ENCODE peak calls at places on chromosomes 1 and 21, in six cellular contexts. One of them, this sample, is unnamed.

GRCh38 chr1:24920155-24920925 is 9.7 kb downstream of the RUNX3 start:
- DNase-seq in upper lobe of right lung: no peak
- DNase-seq in fibroblast of pulmonary artery: peak
- DNase-seq in BJ: no peak
- DNase-seq in neural crest cell: no peak
- DNase-seq in CD4-positive, alpha-beta T cell: no peak
- DNase-seq in this sample: peak

GRCh38 chr1:159935719-159936283 is 9.6 kb downstream of the IGSF9 start:
- DNase-seq in upper lobe of right lung: no peak
- DNase-seq in fibroblast of pulmonary artery: no peak
- DNase-seq in BJ: no peak
- DNase-seq in neural crest cell: no peak
- DNase-seq in CD4-positive, alpha-beta T cell: no peak
- DNase-seq in this sample: no peak

GRCh38 chr1:174556392-174556791 is 108.6 kb downstream of the GPR52 start:
- DNase-seq in upper lobe of right lung: no peak
- DNase-seq in fibroblast of pulmonary artery: no peak
- DNase-seq in BJ: no peak
- DNase-seq in neural crest cell: no peak
- DNase-seq in CD4-positive, alpha-beta T cell: no peak
- DNase-seq in this sample: no peak

GRCh38 chr1:206895837-206896242 is 1.4 kb upstream of the IL24 start:
- DNase-seq in upper lobe of right lung: no peak
- DNase-seq in fibroblast of pulmonary artery: peak
- DNase-seq in BJ: peak
- DNase-seq in neural crest cell: no peak
- DNase-seq in CD4-positive, alpha-beta T cell: no peak
- DNase-seq in this sample: peak

GRCh38 chr1:228154685-228155571 is 5.2 kb downstream of the GJC2 start:
- DNase-seq in upper lobe of right lung: peak
- DNase-seq in fibroblast of pulmonary artery: no peak
- DNase-seq in BJ: no peak
- DNase-seq in neural crest cell: no peak
- DNase-seq in CD4-positive, alpha-beta T cell: no peak
- DNase-seq in this sample: no peak

GRCh38 chr21:41318218-41318617 is 1.6 kb downstream of the FAM3B start:
- DNase-seq in upper lobe of right lung: no peak
- DNase-seq in fibroblast of pulmonary artery: no peak
- DNase-seq in BJ: no peak
- DNase-seq in neural crest cell: no peak
- DNase-seq in CD4-positive, alpha-beta T cell: no peak
- DNase-seq in this sample: no peak

GRCh38 chr1:27598902-27599528 is 4.9 kb downstream of the AHDC1 start:
- DNase-seq in upper lobe of right lung: no peak
- DNase-seq in fibroblast of pulmonary artery: peak
- DNase-seq in BJ: no peak
- DNase-seq in neural crest cell: no peak
- DNase-seq in CD4-positive, alpha-beta T cell: peak
- DNase-seq in this sample: peak

GRCh38 chr1:202270871-202271326 is 70.8 kb downstream of the UBE2T start:
- DNase-seq in upper lobe of right lung: no peak
- DNase-seq in fibroblast of pulmonary artery: no peak
- DNase-seq in BJ: no peak
- DNase-seq in neural crest cell: no peak
- DNase-seq in CD4-positive, alpha-beta T cell: no peak
- DNase-seq in this sample: no peak

GRCh38 chr1:197799271-197799670 is 24.0 kb upstream of the DENND1B start:
- DNase-seq in upper lobe of right lung: no peak
- DNase-seq in fibroblast of pulmonary artery: peak
- DNase-seq in BJ: no peak
- DNase-seq in neural crest cell: no peak
- DNase-seq in CD4-positive, alpha-beta T cell: no peak
- DNase-seq in this sample: peak

GRCh38 chr1:118303534-118303933 is 118.5 kb upstream of the SPAG17 start:
- DNase-seq in upper lobe of right lung: no peak
- DNase-seq in fibroblast of pulmonary artery: no peak
- DNase-seq in BJ: no peak
- DNase-seq in neural crest cell: no peak
- DNase-seq in CD4-positive, alpha-beta T cell: no peak
- DNase-seq in this sample: no peak
- TF ChIP-seq CTCF in upper lobe of right lung: no peak
- TF ChIP-seq CTCF in fibroblast of pulmonary artery: no peak
- TF ChIP-seq CTCF in BJ: no peak
- TF ChIP-seq CTCF in neural crest cell: no peak
- TF ChIP-seq CTCF in CD4-positive, alpha-beta T cell: no peak
- TF ChIP-seq CTCF in this sample: no peak

GRCh38 chr1:91278754-91279153 is 125.9 kb downstream of the HFM1 start:
- DNase-seq in upper lobe of right lung: no peak
- DNase-seq in fibroblast of pulmonary artery: peak
- DNase-seq in BJ: no peak
- DNase-seq in neural crest cell: no peak
- DNase-seq in CD4-positive, alpha-beta T cell: no peak
- DNase-seq in this sample: peak
- TF ChIP-seq CTCF in upper lobe of right lung: peak
- TF ChIP-seq CTCF in fibroblast of pulmonary artery: peak
- TF ChIP-seq CTCF in BJ: peak
- TF ChIP-seq CTCF in neural crest cell: peak
- TF ChIP-seq CTCF in CD4-positive, alpha-beta T cell: no peak
- TF ChIP-seq CTCF in this sample: peak

GRCh38 chr1:234610582-234611152 is 689 bp upstream of the IRF2BP2 start:
- DNase-seq in upper lobe of right lung: peak
- DNase-seq in fibroblast of pulmonary artery: peak
- DNase-seq in BJ: peak
- DNase-seq in neural crest cell: peak
- DNase-seq in CD4-positive, alpha-beta T cell: peak
- DNase-seq in this sample: peak
- TF ChIP-seq CTCF in upper lobe of right lung: no peak
- TF ChIP-seq CTCF in fibroblast of pulmonary artery: no peak
- TF ChIP-seq CTCF in BJ: peak
- TF ChIP-seq CTCF in neural crest cell: no peak
- TF ChIP-seq CTCF in CD4-positive, alpha-beta T cell: no peak
- TF ChIP-seq CTCF in this sample: no peak

GRCh38 chr1:152928671-152929070 is 18.3 kb upstream of the SPRR5 start:
- DNase-seq in upper lobe of right lung: no peak
- DNase-seq in fibroblast of pulmonary artery: no peak
- DNase-seq in BJ: no peak
- DNase-seq in neural crest cell: no peak
- DNase-seq in CD4-positive, alpha-beta T cell: no peak
- DNase-seq in this sample: no peak

GRCh38 chr1:152933196-152933595 is 13.8 kb upstream of the SPRR5 start:
- DNase-seq in upper lobe of right lung: no peak
- DNase-seq in fibroblast of pulmonary artery: no peak
- DNase-seq in BJ: no peak
- DNase-seq in neural crest cell: no peak
- DNase-seq in CD4-positive, alpha-beta T cell: no peak
- DNase-seq in this sample: no peak

DNA sequence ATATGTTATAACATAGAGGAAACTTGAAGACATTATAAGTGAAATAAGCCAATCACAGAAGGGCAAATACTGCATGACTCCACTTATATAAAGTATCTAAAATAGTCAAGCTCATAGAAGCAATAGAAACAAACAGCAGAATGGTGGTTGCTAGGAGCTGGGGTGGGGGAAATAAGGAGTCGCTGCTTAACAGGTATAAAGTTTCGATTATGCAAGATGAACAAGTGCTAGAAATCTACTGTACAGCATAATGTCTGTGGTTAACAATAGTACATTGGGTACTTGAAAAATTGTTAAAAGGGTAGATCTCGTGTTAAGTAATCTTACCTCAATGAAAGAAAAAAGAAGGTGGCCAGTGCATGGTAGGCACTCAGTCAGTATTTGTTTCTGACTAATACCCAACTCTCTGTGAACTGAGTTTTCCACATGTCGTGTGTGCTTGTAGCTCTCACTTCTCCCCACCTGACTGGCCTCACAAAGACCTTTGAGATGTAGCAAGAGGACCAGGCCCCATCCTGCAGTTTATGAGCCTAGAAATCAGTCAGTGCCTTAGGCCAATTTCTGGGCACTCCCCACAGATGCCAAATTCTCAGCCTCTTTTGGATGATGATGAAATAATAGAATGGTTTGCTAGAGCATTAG is 14.7 kb upstream of the SPRR5 start:
- DNase-seq in upper lobe of right lung: no peak
- DNase-seq in fibroblast of pulmonary artery: no peak
- DNase-seq in BJ: no peak
- DNase-seq in neural crest cell: no peak
- DNase-seq in CD4-positive, alpha-beta T cell: no peak
- DNase-seq in this sample: no peak
- TF ChIP-seq CTCF in upper lobe of right lung: no peak
- TF ChIP-seq CTCF in fibroblast of pulmonary artery: no peak
- TF ChIP-seq CTCF in BJ: no peak
- TF ChIP-seq CTCF in neural crest cell: no peak
- TF ChIP-seq CTCF in CD4-positive, alpha-beta T cell: no peak
- TF ChIP-seq CTCF in this sample: no peak

GRCh38 chr1:198934414-198934813 is 295.6 kb downstream of the PTPRC start:
- DNase-seq in upper lobe of right lung: no peak
- DNase-seq in fibroblast of pulmonary artery: no peak
- DNase-seq in BJ: no peak
- DNase-seq in neural crest cell: no peak
- DNase-seq in CD4-positive, alpha-beta T cell: no peak
- DNase-seq in this sample: no peak
- TF ChIP-seq CTCF in upper lobe of right lung: no peak
- TF ChIP-seq CTCF in fibroblast of pulmonary artery: no peak
- TF ChIP-seq CTCF in BJ: no peak
- TF ChIP-seq CTCF in neural crest cell: no peak
- TF ChIP-seq CTCF in CD4-positive, alpha-beta T cell: no peak
- TF ChIP-seq CTCF in this sample: no peak

GRCh38 chr1:8214501-8215173 is 103.3 kb upstream of the SLC45A1 start:
- DNase-seq in upper lobe of right lung: no peak
- DNase-seq in fibroblast of pulmonary artery: no peak
- DNase-seq in BJ: no peak
- DNase-seq in neural crest cell: no peak
- DNase-seq in CD4-positive, alpha-beta T cell: no peak
- DNase-seq in this sample: peak
- TF ChIP-seq CTCF in upper lobe of right lung: no peak
- TF ChIP-seq CTCF in fibroblast of pulmonary artery: no peak
- TF ChIP-seq CTCF in BJ: peak
- TF ChIP-seq CTCF in neural crest cell: no peak
- TF ChIP-seq CTCF in CD4-positive, alpha-beta T cell: no peak
- TF ChIP-seq CTCF in this sample: peak

GRCh38 chr1:215710340-215710971 is 143.4 kb downstream of the KCTD3 start:
- DNase-seq in upper lobe of right lung: no peak
- DNase-seq in fibroblast of pulmonary artery: peak
- DNase-seq in BJ: no peak
- DNase-seq in neural crest cell: peak
- DNase-seq in CD4-positive, alpha-beta T cell: no peak
- DNase-seq in this sample: peak
- TF ChIP-seq CTCF in upper lobe of right lung: peak
- TF ChIP-seq CTCF in fibroblast of pulmonary artery: peak
- TF ChIP-seq CTCF in BJ: peak
- TF ChIP-seq CTCF in neural crest cell: peak
- TF ChIP-seq CTCF in CD4-positive, alpha-beta T cell: no peak
- TF ChIP-seq CTCF in this sample: peak

GRCh38 chr21:42522271-42522670 is 8.6 kb downstream of the SLC37A1 start:
- DNase-seq in upper lobe of right lung: no peak
- DNase-seq in fibroblast of pulmonary artery: no peak
- DNase-seq in BJ: no peak
- DNase-seq in neural crest cell: no peak
- DNase-seq in CD4-positive, alpha-beta T cell: no peak
- DNase-seq in this sample: no peak

GRCh38 chr21:42522771-42523170 is 9.1 kb downstream of the SLC37A1 start:
- DNase-seq in upper lobe of right lung: no peak
- DNase-seq in fibroblast of pulmonary artery: no peak
- DNase-seq in BJ: no peak
- DNase-seq in neural crest cell: no peak
- DNase-seq in CD4-positive, alpha-beta T cell: no peak
- DNase-seq in this sample: no peak

GRCh38 chr21:42521384-42521783 is 7.7 kb downstream of the SLC37A1 start:
- DNase-seq in upper lobe of right lung: no peak
- DNase-seq in fibroblast of pulmonary artery: no peak
- DNase-seq in BJ: no peak
- DNase-seq in neural crest cell: no peak
- DNase-seq in CD4-positive, alpha-beta T cell: no peak
- DNase-seq in this sample: no peak

GRCh38 chr21:42521805-42522204 is 8.2 kb downstream of the SLC37A1 start:
- DNase-seq in upper lobe of right lung: no peak
- DNase-seq in fibroblast of pulmonary artery: no peak
- DNase-seq in BJ: no peak
- DNase-seq in neural crest cell: no peak
- DNase-seq in CD4-positive, alpha-beta T cell: no peak
- DNase-seq in this sample: no peak

GRCh38 chr21:42520628-42521253 is 7.1 kb downstream of the SLC37A1 start:
- DNase-seq in upper lobe of right lung: no peak
- DNase-seq in fibroblast of pulmonary artery: peak
- DNase-seq in BJ: no peak
- DNase-seq in neural crest cell: peak
- DNase-seq in CD4-positive, alpha-beta T cell: no peak
- DNase-seq in this sample: no peak
- TF ChIP-seq CTCF in upper lobe of right lung: no peak
- TF ChIP-seq CTCF in fibroblast of pulmonary artery: peak
- TF ChIP-seq CTCF in BJ: peak
- TF ChIP-seq CTCF in neural crest cell: peak
- TF ChIP-seq CTCF in CD4-positive, alpha-beta T cell: no peak
- TF ChIP-seq CTCF in this sample: peak

GRCh38 chr1:20728371-20729154 is 3.9 kb downstream of the SH2D5 start:
- DNase-seq in upper lobe of right lung: peak
- DNase-seq in fibroblast of pulmonary artery: no peak
- DNase-seq in BJ: no peak
- DNase-seq in neural crest cell: no peak
- DNase-seq in CD4-positive, alpha-beta T cell: no peak
- DNase-seq in this sample: no peak

GRCh38 chr1:20726932-20727745 is 5.4 kb downstream of the SH2D5 start:
- DNase-seq in upper lobe of right lung: peak
- DNase-seq in fibroblast of pulmonary artery: no peak
- DNase-seq in BJ: no peak
- DNase-seq in neural crest cell: no peak
- DNase-seq in CD4-positive, alpha-beta T cell: no peak
- DNase-seq in this sample: no peak

GRCh38 chr1:20729155-20729931 is 3.2 kb downstream of the SH2D5 start:
- DNase-seq in upper lobe of right lung: peak
- DNase-seq in fibroblast of pulmonary artery: no peak
- DNase-seq in BJ: no peak
- DNase-seq in neural crest cell: no peak
- DNase-seq in CD4-positive, alpha-beta T cell: no peak
- DNase-seq in this sample: no peak

GRCh38 chr1:20726107-20726911 is 6.2 kb downstream of the SH2D5 start:
- DNase-seq in upper lobe of right lung: peak
- DNase-seq in fibroblast of pulmonary artery: no peak
- DNase-seq in BJ: no peak
- DNase-seq in neural crest cell: no peak
- DNase-seq in CD4-positive, alpha-beta T cell: no peak
- DNase-seq in this sample: no peak

GRCh38 chr1:20727746-20728316 is 4.7 kb downstream of the SH2D5 start:
- DNase-seq in upper lobe of right lung: peak
- DNase-seq in fibroblast of pulmonary artery: peak
- DNase-seq in BJ: no peak
- DNase-seq in neural crest cell: no peak
- DNase-seq in CD4-positive, alpha-beta T cell: no peak
- DNase-seq in this sample: no peak
- TF ChIP-seq CTCF in upper lobe of right lung: no peak
- TF ChIP-seq CTCF in fibroblast of pulmonary artery: no peak
- TF ChIP-seq CTCF in BJ: peak
- TF ChIP-seq CTCF in neural crest cell: no peak
- TF ChIP-seq CTCF in CD4-positive, alpha-beta T cell: no peak
- TF ChIP-seq CTCF in this sample: peak

GRCh38 chr1:154582885-154583284 is 15.3 kb downstream of the CHRNB2 start:
- DNase-seq in upper lobe of right lung: no peak
- DNase-seq in fibroblast of pulmonary artery: no peak
- DNase-seq in BJ: no peak
- DNase-seq in neural crest cell: no peak
- DNase-seq in CD4-positive, alpha-beta T cell: no peak
- DNase-seq in this sample: no peak
- TF ChIP-seq CTCF in upper lobe of right lung: no peak
- TF ChIP-seq CTCF in fibroblast of pulmonary artery: no peak
- TF ChIP-seq CTCF in BJ: no peak
- TF ChIP-seq CTCF in neural crest cell: no peak
- TF ChIP-seq CTCF in CD4-positive, alpha-beta T cell: no peak
- TF ChIP-seq CTCF in this sample: no peak

This sample was measured in fibroblast of villous mesenchyme.